ENCODE peak calls at places on chromosomes 4 and X, in ten cellular contexts. H, C, F, T, Y, W, X, Z, G and O are unnamed samples. For H3K27me3, the result is how much of the 10 kb centered on the place peaks cover.

GRCh38 chr4:16001484-16001858 is 38.5 kb upstream of the FGFBP2 start:
- DNase-seq in W (peak), F (peak), G (peak), X (peak), Y (peak), T (no peak), H (peak), Z (peak), C (peak), O (no peak)

GRCh38 chrX:70878925-70879324 is 29.6 kb downstream of the TEX11 start:
- DNase-seq in C (no peak), T (no peak), F (no peak), G (no peak), H (no peak), X (no peak), W (no peak), Y (no peak), Z (no peak), O (no peak)

GRCh38 chrX:54178100-54178940 is 4.7 kb downstream of the FAM120C start:
- DNase-seq in W (no peak), Y (no peak), X (no peak), Z (no peak), H (peak), T (no peak), F (no peak), G (no peak), C (no peak), O (no peak)

GRCh38 chr4:6267573-6267972 is 2.1 kb upstream of the WFS1 start:
- DNase-seq in G (no peak), X (no peak), C (no peak), Y (no peak), Z (peak), H (peak), T (no peak), F (no peak), W (no peak), O (no peak)

GRCh38 chrX:135591871-135592270 is 71.4 kb downstream of the INTS6L start:
- DNase-seq in Z (no peak), F (no peak), C (no peak), Y (no peak), X (no peak), H (no peak), W (no peak), G (peak), T (no peak), O (no peak)

GRCh38 chr4:138510053-138510452 is 267.9 kb upstream of the SLC7A11 start:
- DNase-seq in G (no peak), W (no peak), Z (no peak), X (no peak), T (no peak), F (no peak), C (no peak), Y (no peak), H (no peak), O (no peak)

GRCh38 chrX:134840370-134840769 is 150.4 kb upstream of the SMIM10 start:
- DNase-seq in Z (no peak), G (no peak), C (no peak), H (no peak), X (no peak), T (no peak), W (no peak), Y (no peak), F (no peak), O (no peak)

GRCh38 chr4:40750461-40751258 is 905 bp downstream of the NSUN7 start:
- DNase-seq in Z (no peak), F (no peak), C (no peak), T (no peak), Y (no peak), X (peak), W (no peak), H (no peak), G (peak), O (no peak)

GRCh38 chrX:20637351-20637750 is 370.6 kb upstream of the RPS6KA3 start:
- DNase-seq in Y (no peak), G (no peak), H (no peak), W (no peak), Z (no peak), T (no peak), C (no peak), F (no peak), X (no peak), O (no peak)

GRCh38 chrX:134255555-134255954 is 18.6 kb downstream of the CCDC160 start:
- DNase-seq in T (no peak), G (no peak), Z (no peak), W (no peak), X (no peak), F (no peak), H (no peak), C (no peak), Y (no peak), O (no peak)

GRCh38 chr4:114056599-114056998 is 77.2 kb upstream of the ARSJ start:
- DNase-seq in G (no peak), T (no peak), X (no peak), H (no peak), Z (no peak), C (no peak), Y (no peak), F (no peak), W (no peak), O (no peak)

GRCh38 chr4:39452860-39453587 is 5.7 kb downstream of the RPL9 start:
- DNase-seq in W (no peak), G (no peak), H (no peak), Z (no peak), X (no peak), F (no peak), C (no peak), Y (no peak), T (no peak), O (no peak)

GRCh38 chr4:39450618-39451017 is 8.1 kb downstream of the RPL9 start:
- DNase-seq in T (no peak), W (no peak), H (peak), Y (no peak), G (no peak), F (no peak), X (no peak), C (no peak), Z (no peak), O (no peak)

GRCh38 chr4:39453738-39454137 is 5.0 kb downstream of the RPL9 start:
- DNase-seq in W (no peak), X (no peak), Y (no peak), H (no peak), G (no peak), C (no peak), F (no peak), T (no peak), Z (no peak), O (no peak)

GRCh38 chr4:39452153-39452859 is 6.4 kb downstream of the RPL9 start:
- DNase-seq in G (no peak), Y (no peak), C (no peak), Z (no peak), X (no peak), F (no peak), T (no peak), H (no peak), W (no peak), O (no peak)

GRCh38 chr4:39451423-39452023 is 7.2 kb downstream of the RPL9 start:
- DNase-seq in W (no peak), Z (no peak), F (no peak), G (no peak), T (no peak), C (no peak), X (no peak), H (no peak), Y (no peak), O (no peak)
- TF ChIP-seq POLR2AphosphoS5 in W (no peak), Z (peak), F (no peak), G (no peak), T (no peak), C (no peak), X (peak), H (no peak), Y (no peak), O (no peak)

GRCh38 chrX:1910207-1910470 is 295.3 kb downstream of the ASMT start:
- DNase-seq in T (no peak), C (no peak), X (no peak), Y (no peak), W (no peak), Z (no peak), G (no peak), F (no peak), H (no peak), O (no peak)
- H3K27me3 ChIP-seq in T (under half), C (under half), X (under half), Y (under half), W (under half), Z (under half), G (under half), F (under half), H (under half), O (under half)

GRCh38 chrX:9794495-9794894 is 8.3 kb downstream of the SHROOM2 start:
- DNase-seq in G (no peak), C (no peak), T (no peak), H (no peak), F (no peak), W (no peak), Z (no peak), Y (no peak), X (no peak), O (no peak)

DNA sequence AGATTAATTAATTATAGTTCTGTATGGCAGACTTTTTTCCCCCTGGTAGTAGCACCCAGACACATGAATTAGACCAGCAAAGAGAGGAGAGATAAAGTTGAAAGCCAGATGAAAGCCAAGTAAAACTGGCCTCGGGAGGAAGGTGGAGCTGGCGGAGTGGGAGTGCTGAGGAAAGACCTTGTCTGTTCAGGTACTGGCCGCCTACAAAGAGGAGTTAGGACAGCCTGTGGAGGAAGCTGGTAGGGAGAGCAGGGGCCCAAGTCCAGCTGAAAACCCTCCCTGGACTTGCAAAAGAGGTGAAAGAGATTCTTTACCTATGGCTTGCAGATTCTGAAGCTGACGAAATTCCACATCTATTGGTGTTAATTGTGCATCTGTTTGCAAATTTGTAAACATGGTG is 11.7 kb downstream of the SHROOM2 start:
- DNase-seq in X (no peak), C (no peak), F (no peak), H (no peak), Z (no peak), T (no peak), Y (no peak), G (no peak), W (no peak), O (no peak)
- TF ChIP-seq CTCF in X (no peak), C (no peak), F (no peak), H (no peak), Z (no peak), T (no peak), Y (no peak), G (no peak), W (no peak), O (no peak)

GRCh38 chr4:19987746-19988145 is 264.0 kb upstream of the SLIT2 start:
- DNase-seq in W (no peak), H (no peak), F (no peak), Z (no peak), C (no peak), Y (no peak), G (no peak), T (no peak), X (no peak), O (no peak)

GRCh38 chr4:19992694-19993093 is 259.0 kb upstream of the SLIT2 start:
- DNase-seq in C (no peak), H (no peak), T (no peak), F (no peak), Z (peak), G (no peak), W (no peak), X (no peak), Y (no peak), O (no peak)

DNA sequence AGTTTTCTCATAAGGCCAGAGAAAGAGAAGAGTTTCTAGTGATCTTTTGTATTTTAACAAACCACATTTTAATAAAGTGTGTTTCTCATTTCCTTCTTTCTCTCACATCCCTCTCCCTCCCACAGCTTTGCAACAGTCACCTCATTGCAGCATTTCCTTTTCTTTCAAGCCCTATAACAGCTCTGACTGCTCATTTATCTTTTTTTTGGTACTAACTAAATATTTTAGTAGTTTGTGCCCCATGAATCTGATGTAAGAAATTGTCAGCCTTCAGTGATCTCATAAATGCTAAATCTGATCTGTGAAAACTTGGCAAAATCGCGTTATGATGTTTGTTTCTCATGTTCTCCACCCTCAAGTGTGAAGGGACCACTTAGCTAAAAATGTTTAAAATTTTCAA is 258.5 kb upstream of the SLIT2 start:
- DNase-seq in H (no peak), Z (peak), F (no peak), G (no peak), Y (no peak), W (no peak), C (no peak), X (no peak), T (no peak), O (no peak)
- TF ChIP-seq POLR2AphosphoS5 in H (no peak), Z (no peak), F (no peak), G (no peak), Y (no peak), W (no peak), C (no peak), X (no peak), T (no peak), O (no peak)

DNA sequence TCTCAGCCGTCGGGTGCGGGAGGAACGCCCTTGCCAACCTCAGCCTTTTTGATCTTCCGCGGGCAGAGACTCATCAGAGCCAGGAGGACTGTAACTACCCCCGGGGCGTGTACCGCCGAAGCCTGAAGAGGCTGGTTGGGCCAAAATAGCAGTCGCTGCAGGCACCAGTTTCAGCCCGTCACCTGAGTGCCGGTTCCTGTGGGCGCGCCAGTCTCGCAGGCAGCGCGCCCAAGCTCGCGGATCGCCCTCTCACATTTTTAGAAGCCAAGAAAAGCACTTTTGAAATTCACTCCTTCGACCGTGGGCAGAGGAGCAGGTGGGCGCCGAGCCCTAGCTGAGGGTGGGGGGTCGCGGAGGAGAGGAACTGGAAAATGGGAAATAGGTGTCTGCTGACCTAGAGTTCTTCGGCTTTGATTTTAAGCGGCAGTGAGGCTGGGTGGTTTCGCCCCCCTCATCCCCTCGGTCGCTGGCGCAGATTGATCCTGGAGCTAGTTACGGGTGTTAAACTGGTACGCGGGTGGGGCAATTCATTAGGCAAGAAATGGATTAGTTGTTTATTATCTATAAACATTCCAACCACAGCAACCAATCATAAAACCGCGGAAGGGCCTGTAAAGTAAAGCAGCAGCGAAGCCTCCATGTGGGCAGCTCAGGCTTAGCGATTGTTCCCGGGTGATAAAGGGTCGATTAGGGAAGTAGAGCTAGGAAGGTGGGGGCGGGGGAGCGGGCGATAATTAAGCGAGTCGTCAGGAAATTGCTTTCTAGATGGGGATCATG is 69.2 kb downstream of the FBXO8 start:
- DNase-seq in F (no peak), X (no peak), Y (no peak), W (no peak), Z (no peak), C (no peak), T (no peak), G (peak), H (no peak), O (no peak)
- H3K27me3 ChIP-seq in F (under half), X (half or more), Y (under half), W (under half), Z (half or more), C (under half), T (half or more), G (half or more), H (under half), O (half or more)